ENCODE peak calls at places on chromosomes 3 and 15, in five cellular contexts. B is fibroblast of lung, Q is OCI-LY7, L is IMR-90, V is tibial artery. U is an unnamed sample.

GRCh38 chr15:69393831-69394491 is 20.2 kb upstream of the KIF23 start:
- DNase-seq in B (no peak), Q (no peak), L (no peak), V (no peak), U (no peak)

GRCh38 chr3:49671291-49672288 is 2.6 kb upstream of the APEH start:
- DNase-seq in B (peak; percentile 60), Q (peak; percentile 78), L (peak; percentile 53), V (no peak), U (peak; percentile 82)

GRCh38 chr3:197501879-197502620 is 53.7 kb downstream of the BDH1 start:
- DNase-seq in B (peak; percentile 49), Q (peak; percentile 31), L (peak; percentile 26), V (no peak), U (no peak)

GRCh38 chr3:123467051-123467450 is 18.2 kb upstream of the ADCY5 start:
- DNase-seq in B (no peak), Q (no peak), L (no peak), V (no peak), U (no peak)

GRCh38 chr15:85527907-85528306 is 147.5 kb downstream of the AKAP13 start:
- DNase-seq in B (peak; percentile 89), Q (no peak), L (peak; percentile 90), V (no peak), U (no peak)

GRCh38 chr3:178079966-178080365 is 456.3 kb upstream of the KCNMB2 start:
- DNase-seq in B (no peak), Q (no peak), L (no peak), V (no peak), U (no peak)

GRCh38 chr3:181484026-181484425 is 227.7 kb upstream of the SOX2 start:
- DNase-seq in B (no peak), Q (no peak), L (no peak), V (no peak), U (no peak)

GRCh38 chr3:121443456-121443855 is 102.3 kb downstream of the POLQ start:
- DNase-seq in B (peak; percentile 3), Q (no peak), L (peak; percentile 26), V (no peak), U (no peak)

GRCh38 chr3:169594402-169594801 is 69.1 kb downstream of the MECOM start:
- DNase-seq in B (no peak), Q (no peak), L (no peak), V (no peak), U (no peak)

GRCh38 chr3:177451940-177452484 is 254.7 kb upstream of the TBL1XR1 start:
- DNase-seq in B (peak; percentile 72), Q (no peak), L (peak; percentile 72), V (no peak), U (no peak)

GRCh38 chr15:42404461-42405235 is 45.3 kb downstream of the CAPN3 start:
- DNase-seq in B (no peak), Q (no peak), L (no peak), V (no peak), U (peak; percentile 75)

GRCh38 chr15:93028632-93029612 is 60.1 kb downstream of the RGMA start:
- DNase-seq in B (peak; percentile 98), Q (no peak), L (peak; percentile 91), V (peak; percentile 98), U (peak; percentile 92)

GRCh38 chr3:66138336-66139234 is 82.2 kb upstream of the SLC25A26 start:
- DNase-seq in B (peak; percentile 74), Q (peak; percentile 14), L (peak; percentile 68), V (peak; percentile 69), U (no peak)

GRCh38 chr3:62084558-62084957 is 288.8 kb downstream of the FEZF2 start:
- DNase-seq in B (no peak), Q (no peak), L (peak; percentile 7), V (no peak), U (no peak)

GRCh38 chr3:70546679-70547078 is 234.2 kb upstream of the MDFIC2 start:
- DNase-seq in B (no peak), Q (no peak), L (no peak), V (no peak), U (no peak)
- H3K4me1 ChIP-seq in B (no peaks in the 10 kb centered on the region), Q (no peaks in the 10 kb centered on the region), L (no peaks in the 10 kb centered on the region), V (no peaks in the 10 kb centered on the region), U (no peaks in the 10 kb centered on the region)

GRCh38 chr15:89377042-89377841 is 42.6 kb upstream of the POLG start:
- DNase-seq in B (no peak), Q (no peak), L (no peak), V (no peak), U (no peak)
- H3K4me1 ChIP-seq in B (no peaks in the 10 kb centered on the region), Q (no peaks in the 10 kb centered on the region), L (no peaks in the 10 kb centered on the region), V (peaks cover 19% of the 10 kb centered on the region), U (peaks cover 11% of the 10 kb centered on the region)

DNA sequence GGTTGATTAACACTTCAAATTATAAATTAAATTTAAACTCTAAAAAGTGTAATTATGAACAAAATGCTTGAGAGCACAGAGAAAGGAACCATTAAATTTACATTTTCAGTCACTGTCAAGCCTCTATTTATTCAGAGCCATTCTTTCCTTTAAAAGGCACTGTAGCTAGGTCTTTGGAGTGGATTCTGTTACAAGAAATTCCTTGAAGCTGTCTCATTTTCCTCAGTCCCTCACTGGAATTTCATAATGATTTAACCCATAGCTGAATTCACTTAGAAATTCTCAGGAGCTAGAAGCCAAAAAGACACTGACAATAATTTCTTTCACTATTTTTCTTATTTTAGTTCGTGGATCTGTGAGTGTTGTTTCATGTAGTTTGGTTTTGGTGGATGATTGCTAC is 81.2 kb upstream of the TCF12 start:
- DNase-seq in B (peak; percentile 11), Q (no peak), L (peak; percentile 65), V (no peak), U (no peak)
- H3K4me1 ChIP-seq in B (no peaks in the 10 kb centered on the region), Q (peaks cover 17% of the 10 kb centered on the region), L (peaks cover 5% of the 10 kb centered on the region), V (peaks cover 22% of the 10 kb centered on the region), U (peaks cover 14% of the 10 kb centered on the region)

DNA sequence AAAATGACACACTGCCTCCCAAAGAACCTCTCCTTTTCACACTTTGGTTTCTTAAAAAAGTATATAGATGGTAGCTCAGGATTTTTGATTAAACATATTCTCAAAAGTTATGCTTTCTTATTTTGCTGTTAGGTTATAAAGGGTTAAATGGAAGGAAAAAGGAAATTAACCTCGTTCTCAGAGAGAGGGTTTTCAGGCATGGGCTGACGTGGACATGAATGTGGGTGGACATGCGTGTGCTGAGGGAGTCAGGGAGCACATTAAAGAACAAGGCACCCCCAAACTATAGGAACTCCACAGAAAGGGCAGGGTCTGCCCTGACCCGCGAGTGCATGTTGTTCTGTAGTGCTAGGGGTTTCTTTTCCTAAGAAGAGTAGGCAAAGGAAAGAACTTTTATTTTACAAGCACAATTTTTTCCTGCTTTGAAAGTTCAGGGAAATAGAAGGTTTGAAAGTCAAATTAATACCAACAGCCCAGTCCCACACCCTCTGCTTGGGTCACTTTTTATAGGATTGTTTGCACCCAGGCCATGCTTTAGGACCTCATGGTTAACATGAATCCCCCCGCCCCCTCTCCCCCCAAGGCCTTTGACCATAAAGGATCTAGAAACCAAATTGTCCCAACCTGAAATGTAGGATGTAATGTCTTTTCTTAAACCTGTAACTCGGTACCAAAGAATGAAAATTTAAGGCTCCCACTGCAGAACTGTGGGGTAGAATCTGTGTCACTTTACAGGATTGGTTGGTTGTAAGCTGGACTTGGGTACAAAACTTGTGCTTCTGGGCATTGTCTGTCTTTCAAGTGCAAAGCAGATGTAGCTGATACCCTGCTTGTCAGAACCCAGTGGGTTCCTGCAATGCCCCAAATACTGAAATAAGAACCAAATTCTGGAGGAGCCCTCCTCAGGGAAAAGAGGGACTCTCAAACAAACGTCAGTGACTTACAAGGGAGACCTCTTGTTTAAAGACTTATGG is 58.5 kb upstream of the CCR4 start:
- DNase-seq in B (no peak), Q (no peak), L (no peak), V (no peak), U (no peak)
- H3K4me1 ChIP-seq in B (no peaks in the 10 kb centered on the region), Q (no peaks in the 10 kb centered on the region), L (no peaks in the 10 kb centered on the region), V (no peaks in the 10 kb centered on the region), U (no peaks in the 10 kb centered on the region)

GRCh38 chr3:70985572-70985971 is 598.0 kb downstream of the FOXP1 start:
- DNase-seq in B (no peak), Q (no peak), L (no peak), V (no peak), U (no peak)
- H3K4me1 ChIP-seq in B (peaks cover 31% of the 10 kb centered on the region), Q (peaks cover 16% of the 10 kb centered on the region), L (peaks cover 33% of the 10 kb centered on the region), V (peaks cover 100% of the 10 kb centered on the region), U (peaks cover 45% of the 10 kb centered on the region)

GRCh38 chr15:90408657-90409056 is 20.6 kb downstream of the IQGAP1 start:
- DNase-seq in B (no peak), Q (no peak), L (no peak), V (no peak), U (no peak)
- H3K4me1 ChIP-seq in B (peaks cover 22% of the 10 kb centered on the region), Q (peaks cover 16% of the 10 kb centered on the region), L (peaks cover 12% of the 10 kb centered on the region), V (peaks cover 87% of the 10 kb centered on the region), U (peaks cover 80% of the 10 kb centered on the region)

GRCh38 chr3:156642750-156643728 is 31.4 kb upstream of the TIPARP start:
- DNase-seq in B (no peak), Q (no peak), L (no peak), V (no peak), U (no peak)

GRCh38 chr3:156639414-156640023 is 34.9 kb upstream of the TIPARP start:
- DNase-seq in B (no peak), Q (no peak), L (no peak), V (no peak), U (no peak)

GRCh38 chr3:156638271-156638670 is 36.1 kb upstream of the TIPARP start:
- DNase-seq in B (no peak), Q (no peak), L (no peak), V (no peak), U (no peak)

GRCh38 chr3:156643729-156644389 is 30.5 kb upstream of the TIPARP start:
- DNase-seq in B (peak; percentile 27), Q (no peak), L (peak; percentile 75), V (no peak), U (no peak)

GRCh38 chr3:156641261-156641975 is 33.0 kb upstream of the TIPARP start:
- DNase-seq in B (no peak), Q (no peak), L (no peak), V (no peak), U (no peak)
- H3K4me1 ChIP-seq in B (peaks cover 3% of the 10 kb centered on the region), Q (peaks cover 6% of the 10 kb centered on the region), L (peaks cover 7% of the 10 kb centered on the region), V (peaks cover 18% of the 10 kb centered on the region), U (peaks cover 25% of the 10 kb centered on the region)

DNA sequence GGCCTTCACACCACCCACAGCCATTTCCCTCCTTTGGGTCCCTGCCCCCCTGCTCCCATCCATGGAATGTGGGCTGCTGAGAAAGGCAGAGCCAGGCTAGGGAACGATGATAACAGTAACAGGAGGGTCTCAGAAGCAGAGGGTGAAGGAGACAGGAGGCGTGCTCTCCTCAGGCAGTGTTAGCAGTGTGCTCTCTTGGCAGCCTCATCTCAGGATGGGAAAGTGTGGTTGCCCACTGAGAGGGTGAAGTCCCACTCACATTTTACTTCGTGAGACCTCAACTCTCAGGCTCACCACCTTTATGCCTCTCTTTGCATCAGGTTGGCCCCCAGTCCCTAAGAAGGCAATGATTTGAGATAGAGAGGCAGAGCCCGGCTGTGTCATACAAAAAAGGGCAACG is 24.5 kb downstream of the TIGIT start:
- DNase-seq in B (no peak), Q (no peak), L (no peak), V (no peak), U (no peak)
- H3K4me1 ChIP-seq in B (no peaks in the 10 kb centered on the region), Q (no peaks in the 10 kb centered on the region), L (peaks cover 5% of the 10 kb centered on the region), V (peaks cover 5% of the 10 kb centered on the region), U (no peaks in the 10 kb centered on the region)

DNA sequence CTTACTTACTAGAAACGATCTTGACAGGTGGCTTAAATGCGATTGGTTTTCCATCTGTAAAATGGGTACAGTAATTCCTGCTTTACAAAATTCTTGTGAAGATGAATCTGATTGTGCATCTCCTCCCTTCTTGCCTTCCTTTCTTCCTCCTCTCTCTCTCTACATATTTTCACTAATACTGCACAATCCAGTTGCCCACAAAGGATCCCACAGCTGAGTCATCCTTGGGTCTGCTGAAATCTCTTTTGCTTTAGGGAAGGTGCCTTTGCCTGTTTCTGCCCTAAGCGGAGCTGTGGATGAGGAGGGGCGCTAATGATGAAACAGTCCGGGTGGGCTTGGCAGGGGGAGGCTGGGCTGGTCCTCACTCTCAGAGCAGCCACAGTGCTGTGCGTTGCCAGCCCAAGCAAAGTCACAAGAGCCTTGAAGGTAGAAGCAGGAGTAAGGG is 46.1 kb downstream of the AMOTL2 start:
- DNase-seq in B (peak; percentile 89), Q (no peak), L (peak; percentile 93), V (peak; percentile 73), U (peak; percentile 55)
- H3K4me1 ChIP-seq in B (peaks cover 52% of the 10 kb centered on the region), Q (no peaks in the 10 kb centered on the region), L (peaks cover 53% of the 10 kb centered on the region), V (peaks cover 88% of the 10 kb centered on the region), U (peaks cover 37% of the 10 kb centered on the region)